ENCODE peak calls at places on chromosomes 5 and 9, in ten cellular contexts. K is thyroid gland, J is H1, M is prostate gland, B is heart left ventricle, Q is esophagus squamous epithelium, L is body of pancreas, V is A549, S is lower leg skin, P is IMR-90. E is an unnamed sample.

GRCh38 chr9:114409103-114409780 is 21.5 kb upstream of the AKNA start:
- DNase-seq in P (peak), B (no peak), V (no peak), M (no peak), K (no peak), S (no peak), J (no peak), Q (no peak), L (peak), E (no peak)

GRCh38 chr5:111783537-111783936 is 26.5 kb upstream of the NREP start:
- DNase-seq in Q (no peak), J (no peak), L (no peak), V (no peak), P (no peak), M (no peak), K (no peak), B (no peak), S (no peak), E (no peak)

GRCh38 chr9:73869261-73869660 is 627.9 kb upstream of the RORB start:
- DNase-seq in S (no peak), V (no peak), P (no peak), K (no peak), B (no peak), J (no peak), Q (no peak), L (no peak), M (no peak), E (no peak)

GRCh38 chr5:425714-426113 is 17.3 kb upstream of the EXOC3 start:
- DNase-seq in M (no peak), K (no peak), V (no peak), J (no peak), Q (no peak), P (no peak), B (peak), L (no peak), S (no peak), E (no peak)

GRCh38 chr9:135074354-135075233 is 12.9 kb upstream of the OLFM1 start:
- DNase-seq in M (no peak), K (no peak), J (no peak), L (no peak), B (no peak), V (peak), P (no peak), S (peak), Q (no peak), E (no peak)

GRCh38 chr5:164433471-164433870 is 928.1 kb downstream of the MAT2B start:
- DNase-seq in B (no peak), P (peak), M (no peak), Q (no peak), J (no peak), V (no peak), L (no peak), K (no peak), S (no peak), E (no peak)

GRCh38 chr9:466749-467148 is 252.1 kb downstream of the DOCK8 start:
- DNase-seq in V (no peak), S (no peak), Q (no peak), P (no peak), J (no peak), M (no peak), L (no peak), B (no peak), K (no peak), E (no peak)

GRCh38 chr5:152425083-152425482 is 20.0 kb upstream of the NMUR2 start:
- DNase-seq in K (no peak), J (no peak), S (no peak), V (no peak), P (no peak), B (no peak), M (no peak), Q (no peak), L (no peak), E (no peak)

GRCh38 chr5:142545653-142546322 is 140.1 kb downstream of the FGF1 start:
- DNase-seq in P (peak), M (no peak), J (no peak), B (no peak), S (no peak), Q (no peak), L (no peak), K (no peak), V (no peak), E (no peak)

GRCh38 chr9:125911861-125912260 is 164.7 kb downstream of the PBX3 start:
- DNase-seq in Q (no peak), V (no peak), K (peak), M (no peak), S (no peak), B (no peak), J (no peak), P (peak), L (no peak), E (no peak)

GRCh38 chr5:150672237-150672883 is 11.3 kb downstream of the MYOZ3 start:
- DNase-seq in Q (no peak), J (peak), B (peak), P (no peak), M (peak), V (no peak), S (peak), L (no peak), K (peak), E (peak)

GRCh38 chr9:20506631-20507030 is 115.7 kb downstream of the MLLT3 start:
- DNase-seq in S (no peak), M (no peak), K (no peak), P (no peak), L (no peak), J (no peak), Q (no peak), V (no peak), B (no peak), E (no peak)

GRCh38 chr5:178793156-178793555 is 62.7 kb upstream of the ZNF354A start:
- DNase-seq in B (no peak), Q (no peak), K (peak), V (no peak), S (no peak), J (peak), P (no peak), M (peak), L (peak), E (no peak)

GRCh38 chr9:96045811-96046210 is 170.3 kb downstream of the ERCC6L2 start:
- DNase-seq in K (no peak), Q (no peak), L (no peak), B (no peak), J (no peak), M (no peak), V (no peak), P (no peak), S (no peak), E (no peak)

GRCh38 chr5:16385516-16386090 is 80.0 kb downstream of the ZNF622 start:
- DNase-seq in L (no peak), K (no peak), J (no peak), Q (no peak), V (no peak), P (no peak), S (no peak), M (no peak), B (no peak), E (no peak)

GRCh38 chr5:14834584-14835540 is 36.7 kb downstream of the ANKH start:
- DNase-seq in M (no peak), S (no peak), L (no peak), P (no peak), B (no peak), K (no peak), Q (no peak), V (no peak), J (no peak), E (no peak)

GRCh38 chr5:65172486-65173129 is 309.1 kb downstream of the ADAMTS6 start:
- DNase-seq in K (no peak), M (no peak), B (no peak), V (no peak), Q (no peak), L (no peak), S (no peak), J (no peak), P (peak), E (no peak)

GRCh38 chr5:124790261-124790894 is 43.9 kb upstream of the ZNF608 start:
- DNase-seq in J (no peak), P (peak), K (no peak), Q (no peak), S (no peak), V (peak), L (no peak), B (no peak), M (no peak), E (no peak)

DNA sequence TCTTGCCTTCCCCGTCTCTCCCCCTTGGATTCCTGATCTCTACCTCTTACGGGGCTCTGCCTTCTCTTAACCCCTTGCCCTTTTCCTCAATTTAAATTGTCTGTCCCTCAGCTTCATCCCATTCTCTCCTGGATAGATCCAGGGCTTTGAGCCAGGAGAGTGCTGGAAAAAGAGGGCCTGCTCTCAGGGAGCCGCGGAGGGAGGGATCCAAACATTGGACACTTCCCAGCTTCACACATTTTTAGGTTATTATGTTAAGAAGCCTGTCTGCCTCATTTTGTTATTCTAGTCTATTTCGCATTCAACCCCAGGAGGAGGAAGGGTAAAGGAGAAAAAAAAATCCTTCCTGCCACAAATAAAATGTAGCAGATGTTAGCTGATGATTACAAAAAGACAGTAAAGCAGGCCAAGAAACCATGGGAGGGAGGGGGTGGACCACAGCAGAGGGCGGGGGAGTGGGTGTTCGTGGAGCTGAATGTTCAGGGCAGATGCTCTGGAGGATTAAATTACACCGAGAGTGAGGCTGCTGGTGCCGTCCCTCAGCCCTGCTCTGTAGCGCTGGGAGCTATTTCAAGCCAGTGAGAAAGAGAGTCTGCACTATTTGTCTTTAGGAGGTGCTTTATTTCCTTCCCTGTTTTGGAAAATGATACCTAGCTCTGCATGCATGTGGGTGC is 60.5 kb upstream of the ZFR start:
- DNase-seq in K (peak), M (peak), V (no peak), P (peak), L (peak), J (no peak), S (peak), B (peak), Q (no peak), E (peak)
- H3K4me3 ChIP-seq in K (no peak), M (no peak), V (no peak), P (no peak), L (no peak), J (no peak), S (no peak), B (no peak), Q (no peak), E (peak)

DNA sequence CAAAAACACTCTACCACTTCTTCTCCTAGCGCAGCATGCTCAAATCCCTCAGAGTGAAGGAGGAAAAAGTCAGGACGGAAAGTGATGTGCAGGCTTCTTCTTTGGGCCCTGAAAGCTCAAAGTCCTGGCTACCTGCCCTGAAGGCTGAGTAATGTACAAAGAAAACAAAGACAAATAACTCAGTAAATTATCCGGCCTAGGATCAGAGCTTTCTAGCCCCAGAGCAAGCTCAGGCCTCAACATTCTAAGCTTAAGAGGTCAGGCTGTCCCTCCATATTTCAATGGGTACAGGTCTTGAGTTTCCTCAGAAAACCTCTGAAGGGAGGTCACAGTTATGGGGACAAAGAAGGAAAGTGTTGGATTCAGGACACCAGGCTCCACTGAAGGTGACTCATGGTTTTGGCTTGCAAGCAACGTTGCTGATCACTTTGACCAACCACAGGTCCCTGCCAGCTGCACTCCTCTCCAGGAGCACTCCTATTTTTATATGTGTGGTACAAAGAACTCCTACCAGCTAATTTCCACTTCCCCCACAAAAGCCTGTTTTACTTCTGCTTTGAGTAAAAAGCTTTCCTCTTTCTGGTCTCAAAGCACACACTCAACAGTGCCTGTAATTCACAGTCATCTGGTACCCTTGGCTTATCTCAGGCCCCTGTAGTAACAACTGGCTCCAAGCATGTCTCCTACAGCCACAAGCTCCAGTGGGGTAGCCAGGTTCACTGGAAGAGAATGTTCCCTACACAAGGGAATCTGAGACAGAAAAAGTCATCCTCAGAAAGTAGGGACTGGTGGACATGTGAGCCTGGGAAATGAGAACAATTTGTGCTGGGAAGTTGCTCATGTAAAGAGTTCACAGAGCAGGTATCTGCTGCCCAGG is 115.7 kb downstream of the UGCG start:
- DNase-seq in P (peak), L (peak), V (peak), S (peak), K (peak), B (no peak), M (peak), Q (no peak), J (no peak), E (no peak)
- TF ChIP-seq POLR2A in P (no peak), L (no peak), V (no peak), S (no peak), K (no peak), B (no peak), M (no peak), Q (no peak), J (no peak), E (no peak)

DNA sequence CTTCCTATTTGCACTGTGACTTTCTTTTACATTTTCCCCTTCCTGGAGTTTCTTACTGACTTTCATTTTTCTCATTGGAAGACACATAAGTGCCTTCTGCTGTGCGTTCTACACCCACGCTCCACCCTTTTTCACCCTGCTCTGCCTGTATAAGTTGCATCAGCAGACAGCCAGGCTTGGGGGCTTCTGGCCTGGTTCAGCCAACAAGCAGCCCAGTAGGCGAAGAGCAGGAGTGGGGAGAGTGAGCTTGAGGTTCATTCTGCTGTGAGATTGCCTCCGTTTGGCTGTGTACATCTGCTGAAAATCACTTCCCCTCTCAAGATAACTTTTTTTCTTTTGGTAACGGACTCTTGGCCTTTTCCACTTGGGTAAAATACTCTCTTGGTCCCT is 38.4 kb downstream of the RASGRF2 start:
- DNase-seq in L (no peak), Q (no peak), B (no peak), J (no peak), S (no peak), K (no peak), P (no peak), V (no peak), M (no peak), E (no peak)
- H3K4me3 ChIP-seq in L (no peak), Q (no peak), B (no peak), J (no peak), S (no peak), K (no peak), P (no peak), V (no peak), M (no peak), E (no peak)

GRCh38 chr5:179802950-179803562 is 3.6 kb downstream of the MGAT4B start:
- DNase-seq in L (no peak), K (no peak), J (no peak), Q (no peak), P (no peak), B (peak), V (no peak), M (no peak), S (peak), E (no peak)

GRCh38 chr5:179805070-179805528 is 1.6 kb downstream of the MGAT4B start:
- DNase-seq in M (no peak), J (no peak), B (no peak), Q (no peak), P (no peak), K (no peak), L (no peak), V (no peak), S (peak), E (no peak)

GRCh38 chr5:179804599-179804947 is 2.1 kb downstream of the MGAT4B start:
- DNase-seq in M (no peak), J (no peak), K (no peak), Q (no peak), B (peak), V (no peak), L (no peak), S (no peak), P (no peak), E (no peak)

GRCh38 chr5:179802207-179802883 is 4.3 kb downstream of the MGAT4B start:
- DNase-seq in S (peak), B (peak), J (no peak), M (no peak), Q (no peak), V (no peak), L (no peak), P (no peak), K (peak), E (no peak)

DNA sequence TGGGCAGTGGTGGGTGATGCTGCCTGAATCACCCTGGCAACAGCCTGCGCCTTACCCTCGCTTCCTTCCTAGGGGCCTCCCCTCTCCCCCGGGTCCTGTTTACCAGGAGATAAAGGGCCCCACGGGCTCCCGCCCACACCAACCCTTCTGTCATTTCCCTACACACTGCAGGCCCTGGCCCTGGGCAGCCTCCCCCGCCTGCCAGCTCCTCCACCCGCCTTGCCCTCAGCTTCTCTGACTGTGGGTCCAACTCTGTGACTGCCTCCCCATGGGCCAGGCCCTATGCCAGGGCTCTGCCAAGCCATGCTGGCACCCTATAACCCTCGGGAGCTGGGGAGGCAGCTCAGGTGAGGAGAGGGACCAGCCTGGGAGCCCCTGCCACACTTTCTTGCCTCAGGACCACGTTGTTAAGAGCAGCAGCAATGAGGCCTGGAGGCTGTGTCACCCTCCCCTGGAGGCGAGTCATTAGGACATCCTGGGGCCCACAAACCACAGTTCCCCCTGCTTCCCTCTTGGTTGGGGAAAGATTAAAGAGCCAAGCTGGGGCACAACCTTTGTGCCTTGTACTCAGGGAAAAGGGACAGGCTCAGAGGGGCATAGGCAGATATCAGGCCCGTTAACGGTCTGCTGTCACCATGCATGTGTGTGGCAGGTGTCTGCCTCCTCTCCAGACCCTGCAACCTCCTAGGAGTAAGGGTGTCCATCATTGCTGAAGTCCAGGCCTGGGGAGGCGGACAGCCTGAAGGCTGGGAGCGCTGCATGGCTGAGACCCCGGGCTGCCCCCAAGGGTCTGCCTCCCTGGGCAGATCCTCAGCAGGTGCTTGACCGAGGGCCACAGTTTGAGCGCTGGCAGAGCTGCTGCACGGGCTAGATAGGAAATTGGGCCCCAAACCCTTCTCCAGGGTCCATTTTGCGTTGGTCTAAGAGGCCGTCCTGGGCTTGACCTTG is 2.7 kb downstream of the MGAT4B start:
- DNase-seq in Q (no peak), S (peak), M (no peak), B (peak), P (peak), J (no peak), V (no peak), K (no peak), L (no peak), E (no peak)
- TF ChIP-seq POLR2A in Q (no peak), S (no peak), M (no peak), B (no peak), P (no peak), J (no peak), V (no peak), K (no peak), L (no peak), E (no peak)

GRCh38 chr5:58015175-58015574 is 444.7 kb downstream of the PLK2 start:
- DNase-seq in P (no peak), V (no peak), M (no peak), J (no peak), K (no peak), Q (no peak), L (no peak), B (no peak), S (no peak), E (no peak)
- H3K4me3 ChIP-seq in P (no peak), V (no peak), M (no peak), J (no peak), K (no peak), Q (no peak), L (no peak), B (no peak), S (no peak), E (no peak)

GRCh38 chr9:103041961-103042360 is 46.8 kb downstream of the CYLC2 start:
- DNase-seq in M (no peak), Q (no peak), J (no peak), P (no peak), V (no peak), S (no peak), L (no peak), B (no peak), K (no peak), E (no peak)
- TF ChIP-seq POLR2A in M (no peak), Q (no peak), J (no peak), P (no peak), V (no peak), S (no peak), L (no peak), B (no peak), K (no peak), E (no peak)

GRCh38 chr5:123007771-123008170 is 28.8 kb downstream of the PPIC start:
- DNase-seq in Q (no peak), L (no peak), M (no peak), B (no peak), J (no peak), P (no peak), K (peak), S (no peak), V (no peak), E (no peak)

GRCh38 chr5:123001801-123002200 is 34.7 kb downstream of the PPIC start:
- DNase-seq in B (no peak), K (no peak), S (no peak), J (no peak), Q (no peak), P (no peak), M (no peak), V (no peak), L (no peak), E (no peak)

GRCh38 chr5:123012321-123012720 is 24.2 kb downstream of the PPIC start:
- DNase-seq in P (no peak), J (no peak), S (no peak), B (no peak), Q (no peak), V (no peak), K (no peak), L (no peak), M (no peak), E (no peak)

GRCh38 chr5:123007292-123007691 is 29.2 kb downstream of the PPIC start:
- DNase-seq in Q (no peak), K (peak), J (no peak), S (no peak), V (no peak), L (no peak), M (no peak), P (no peak), B (no peak), E (no peak)
- H3K4me3 ChIP-seq in Q (no peak), K (no peak), J (no peak), S (no peak), V (no peak), L (no peak), M (no peak), P (no peak), B (no peak), E (no peak)

E was measured in esophagus muscularis mucosa.